ENCODE peak calls at places on chromosome 10, in four cellular contexts. P, W, U and B are unnamed samples. For H3K9me3, the result is how much of the 10 kb centered on the place peaks cover.

GRCh38 chr10:102419561-102420442 is 834 bp upstream of the FBXL15 start:
- DNase-seq in P (peak), W (peak), U (peak), B (no peak)

GRCh38 chr10:124523886-124524285 is 62.3 kb downstream of the LHPP start:
- DNase-seq in P (no peak), W (no peak), U (no peak), B (no peak)

GRCh38 chr10:92750788-92751533 is 61.2 kb downstream of the HHEX start:
- DNase-seq in P (no peak), W (peak), U (no peak), B (no peak)

GRCh38 chr10:78263521-78263988 is 229.9 kb downstream of the RPS24 start:
- DNase-seq in P (no peak), W (peak), U (no peak), B (no peak)

GRCh38 chr10:28184810-28185209 is 118.1 kb downstream of the MPP7 start:
- DNase-seq in P (no peak), W (no peak), U (no peak), B (no peak)

GRCh38 chr10:45373003-45373782 is 823 bp upstream of the ALOX5 start:
- DNase-seq in P (no peak), W (no peak), U (no peak), B (no peak)

GRCh38 chr10:20746856-20747255 is 150.3 kb downstream of the NEBL start:
- DNase-seq in P (no peak), W (no peak), U (no peak), B (no peak)

GRCh38 chr10:57017356-57018037 is 656.4 kb upstream of the ZWINT start:
- DNase-seq in P (no peak), W (no peak), U (no peak), B (no peak)

GRCh38 chr10:78332013-78332412 is 298.4 kb downstream of the RPS24 start:
- DNase-seq in P (no peak), W (no peak), U (no peak), B (no peak)

GRCh38 chr10:97740613-97741012 is 3.7 kb downstream of the ZFYVE27 start:
- DNase-seq in P (no peak), W (no peak), U (no peak), B (no peak)

GRCh38 chr10:23344251-23344841 is at the start of gene C10orf67:
- DNase-seq in P (peak), W (peak), U (peak), B (peak)

GRCh38 chr10:71159892-71160291 is 52.5 kb upstream of the UNC5B start:
- DNase-seq in P (no peak), W (no peak), U (no peak), B (no peak)

GRCh38 chr10:97081621-97082235 is 104.0 kb downstream of the SLIT1 start:
- DNase-seq in P (peak), W (peak), U (peak), B (peak)

GRCh38 chr10:59626523-59626869 is 83.2 kb downstream of the SLC16A9 start:
- DNase-seq in P (no peak), W (peak), U (no peak), B (no peak)

GRCh38 chr10:44989621-44990301 is 11.0 kb upstream of the ZNF22 start:
- DNase-seq in P (no peak), W (no peak), U (no peak), B (no peak)

GRCh38 chr10:99870051-99870730 is 87.8 kb downstream of the ABCC2 start:
- DNase-seq in P (no peak), W (no peak), U (no peak), B (no peak)

GRCh38 chr10:45071043-45071813 is 70.5 kb downstream of the ZNF22 start:
- DNase-seq in P (no peak), W (no peak), U (no peak), B (no peak)

GRCh38 chr10:13872411-13872810 is 285.6 kb downstream of the PRPF18 start:
- DNase-seq in P (no peak), W (no peak), U (no peak), B (no peak)

GRCh38 chr10:26879744-26880143 is 19.0 kb upstream of the ABI1 start:
- DNase-seq in P (no peak), W (peak), U (no peak), B (peak)

GRCh38 chr10:35382096-35382495 is 45.8 kb downstream of the CCNY start:
- DNase-seq in P (no peak), W (no peak), U (no peak), B (no peak)

GRCh38 chr10:73117976-73118743 is 7.9 kb downstream of the NUDT13 start:
- DNase-seq in P (no peak), W (peak), U (no peak), B (no peak)

GRCh38 chr10:56269181-56269580 is 91.9 kb downstream of the ZWINT start:
- DNase-seq in P (no peak), W (peak), U (no peak), B (no peak)

GRCh38 chr10:86400705-86401587 is 34.4 kb upstream of the GRID1 start:
- DNase-seq in P (peak), W (peak), U (no peak), B (no peak)

GRCh38 chr10:11335881-11336430 is 275.5 kb downstream of the USP6NL start:
- DNase-seq in P (no peak), W (no peak), U (no peak), B (no peak)

GRCh38 chr10:14032406-14032998 is 298.2 kb downstream of the FRMD4A start:
- DNase-seq in P (no peak), W (no peak), U (peak), B (no peak)

GRCh38 chr10:75400769-75401568 is 595 bp downstream of the ZNF503 start:
- DNase-seq in P (peak), W (peak), U (peak), B (peak)

GRCh38 chr10:35641430-35642015 is 573 bp downstream of the FZD8 start:
- DNase-seq in P (peak), W (no peak), U (no peak), B (no peak)

GRCh38 chr10:7233259-7233991 is 177.4 kb downstream of the SFMBT2 start:
- DNase-seq in P (no peak), W (peak), U (no peak), B (peak)

GRCh38 chr10:3090914-3091313 is 23.6 kb downstream of the PFKP start:
- DNase-seq in P (peak), W (peak), U (no peak), B (peak)

GRCh38 chr10:3093996-3094395 is 26.6 kb downstream of the PFKP start:
- DNase-seq in P (no peak), W (no peak), U (no peak), B (no peak)

GRCh38 chr10:3091346-3091787 is 24.0 kb downstream of the PFKP start:
- DNase-seq in P (peak), W (peak), U (no peak), B (peak)

GRCh38 chr10:3090388-3090787 is 23.0 kb downstream of the PFKP start:
- DNase-seq in P (no peak), W (no peak), U (no peak), B (no peak)

DNA sequence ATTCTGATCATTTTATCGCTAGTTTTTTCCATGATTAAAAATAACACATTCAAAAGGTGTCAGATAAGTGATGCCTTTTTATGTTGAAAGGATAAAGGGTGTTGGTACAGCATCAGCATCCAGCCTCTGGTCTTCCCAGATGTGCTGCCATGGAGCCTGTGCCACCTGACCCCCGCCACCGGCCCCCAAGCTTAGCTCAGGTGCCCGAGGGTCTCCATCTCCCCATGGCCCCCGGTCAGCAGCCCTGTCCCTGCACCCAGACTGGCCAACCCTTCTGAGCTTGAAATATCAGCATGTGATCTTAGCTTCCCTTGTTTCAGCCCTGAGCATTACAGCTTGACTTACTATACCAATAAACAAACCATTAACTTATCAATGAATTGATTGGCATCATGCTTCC is 24.6 kb downstream of the PFKP start:
- DNase-seq in P (no peak), W (no peak), U (no peak), B (no peak)
- H3K27ac ChIP-seq in P (no peak), W (peak), U (no peak), B (no peak)

GRCh38 chr10:21827308-21827707 is 176.2 kb downstream of the DNAJC1 start:
- DNase-seq in P (no peak), W (no peak), U (no peak), B (no peak)
- H3K9me3 ChIP-seq in P (under half), W (under half), U (under half), B (under half)

GRCh38 chr10:111297351-111297848 is 220.6 kb downstream of the ADRA2A start:
- DNase-seq in P (peak), W (no peak), U (peak), B (no peak)
- H3K4me3 ChIP-seq in P (no peak), W (no peak), U (no peak), B (no peak)

GRCh38 chr10:91528080-91528479 is 104.8 kb downstream of the PPP1R3C start:
- DNase-seq in P (no peak), W (no peak), U (no peak), B (no peak)
- H3K27ac ChIP-seq in P (no peak), W (no peak), U (no peak), B (no peak)

GRCh38 chr10:83273035-83273434 is 866.3 kb upstream of the GHITM start:
- DNase-seq in P (no peak), W (no peak), U (no peak), B (no peak)
- H3K9me3 ChIP-seq in P (under half), W (under half), U (under half), B (under half)